ENCODE peak calls at places on chromosomes 7 and 10, in five cellular contexts. I, L, S, V and T are unnamed samples.

GRCh38 chr10:47412869-47413268 is 28.8 kb upstream of the ZNF488 start:
- DNase-seq in V (peak), L (no peak), S (no peak), I (no peak), T (no peak)

GRCh38 chr7:54946271-54946670 is 72.5 kb upstream of the EGFR start:
- DNase-seq in S (no peak), I (no peak), V (no peak), L (no peak), T (no peak)

GRCh38 chr7:155066417-155066950 is 3.6 kb upstream of the HTR5A start:
- DNase-seq in L (no peak), V (no peak), S (no peak), I (no peak), T (no peak)

GRCh38 chr10:119177708-119178370 is 773 bp downstream of the PRDX3 start:
- DNase-seq in S (no peak), V (peak), L (no peak), I (no peak), T (no peak)

GRCh38 chr10:124516181-124516580 is 54.6 kb downstream of the LHPP start:
- DNase-seq in V (no peak), I (no peak), S (no peak), L (no peak), T (no peak)

GRCh38 chr10:33920351-33920750 is 585.9 kb upstream of the NRP1 start:
- DNase-seq in V (no peak), S (no peak), L (no peak), I (no peak), T (no peak)

GRCh38 chr7:83648464-83649241 is at the start of gene SEMA3E:
- DNase-seq in L (no peak), V (no peak), S (no peak), I (no peak), T (peak)

GRCh38 chr7:29360633-29361625 is 166.4 kb downstream of the CHN2 start:
- DNase-seq in I (no peak), L (no peak), S (no peak), V (no peak), T (no peak)

GRCh38 chr7:46486264-46487206 is 565.5 kb upstream of the IGFBP3 start:
- DNase-seq in L (no peak), S (no peak), V (no peak), I (no peak), T (no peak)

GRCh38 chr10:60041489-60042133 is 135.3 kb upstream of the CCDC6 start:
- DNase-seq in S (no peak), V (no peak), I (no peak), L (no peak), T (no peak)

GRCh38 chr10:130179640-130180039 is 43.4 kb downstream of the GLRX3 start:
- DNase-seq in S (peak), V (peak), L (no peak), I (no peak), T (peak)

DNA sequence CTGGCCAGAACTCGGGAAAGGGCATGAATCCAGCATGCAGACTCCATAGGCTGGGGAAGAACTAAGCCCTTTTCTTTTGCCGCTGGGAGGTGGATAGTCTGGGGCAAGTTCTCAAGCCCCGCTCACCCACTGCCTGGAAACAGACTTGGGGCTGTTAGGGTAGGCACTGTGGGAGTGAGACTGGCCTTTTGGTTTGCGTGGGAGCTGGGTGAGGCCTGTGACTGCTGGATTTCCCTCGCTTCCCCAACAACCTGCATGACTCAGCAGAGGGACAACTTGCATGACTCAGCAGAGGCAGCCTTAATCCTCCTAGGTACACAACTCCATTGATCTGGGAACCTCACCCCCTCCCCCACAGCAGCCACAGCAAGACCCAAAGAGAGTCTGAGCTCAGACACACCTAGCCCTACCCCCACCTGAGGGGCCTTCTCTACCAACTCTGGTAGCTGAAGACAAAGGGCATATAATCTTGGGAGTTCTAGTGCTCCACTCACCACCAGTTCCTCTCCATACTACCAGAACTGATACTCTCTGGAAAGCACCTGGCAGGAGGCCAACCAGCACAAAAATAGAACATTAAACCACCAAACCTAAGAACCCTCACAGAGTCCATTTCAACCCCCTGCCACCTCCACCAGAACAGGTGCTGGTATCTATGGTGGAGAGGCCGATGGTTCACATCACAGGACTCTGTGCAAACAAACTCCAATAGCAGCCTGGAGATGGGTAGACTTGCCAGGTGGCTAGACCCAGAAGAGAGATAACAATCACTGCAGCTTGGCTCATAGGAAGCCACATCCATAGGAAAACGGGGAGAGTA is 81.4 kb upstream of the LAMB4 start:
- DNase-seq in V (peak), I (peak), L (peak), S (no peak), T (no peak)
- TF ChIP-seq FOXM1 in V (no peak), I (no peak), L (peak), S (no peak), T (no peak)

DNA sequence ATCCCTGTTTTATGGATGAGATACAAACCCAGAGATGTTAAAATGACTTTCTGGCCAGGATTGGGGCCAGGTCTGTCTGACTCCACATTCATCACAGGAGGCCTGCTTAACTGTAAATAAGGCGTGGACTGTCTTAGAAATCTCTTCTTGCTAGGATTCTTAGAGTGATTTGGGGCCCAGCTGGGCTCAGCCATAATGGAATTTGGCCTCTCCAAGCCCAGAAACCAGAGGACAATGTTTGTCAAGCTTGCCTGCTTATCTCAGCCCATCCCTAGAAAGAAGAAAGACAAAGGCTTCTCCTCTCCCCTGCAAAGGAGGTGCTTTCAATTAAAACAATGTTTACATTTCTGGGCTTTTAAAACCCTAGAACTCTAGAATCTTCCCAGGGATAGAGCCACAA is 2.9 kb downstream of the HABP2 start:
- DNase-seq in L (no peak), I (no peak), S (no peak), V (no peak), T (no peak)
- TF ChIP-seq FOXM1 in L (no peak), I (no peak), S (no peak), V (no peak), T (no peak)

DNA sequence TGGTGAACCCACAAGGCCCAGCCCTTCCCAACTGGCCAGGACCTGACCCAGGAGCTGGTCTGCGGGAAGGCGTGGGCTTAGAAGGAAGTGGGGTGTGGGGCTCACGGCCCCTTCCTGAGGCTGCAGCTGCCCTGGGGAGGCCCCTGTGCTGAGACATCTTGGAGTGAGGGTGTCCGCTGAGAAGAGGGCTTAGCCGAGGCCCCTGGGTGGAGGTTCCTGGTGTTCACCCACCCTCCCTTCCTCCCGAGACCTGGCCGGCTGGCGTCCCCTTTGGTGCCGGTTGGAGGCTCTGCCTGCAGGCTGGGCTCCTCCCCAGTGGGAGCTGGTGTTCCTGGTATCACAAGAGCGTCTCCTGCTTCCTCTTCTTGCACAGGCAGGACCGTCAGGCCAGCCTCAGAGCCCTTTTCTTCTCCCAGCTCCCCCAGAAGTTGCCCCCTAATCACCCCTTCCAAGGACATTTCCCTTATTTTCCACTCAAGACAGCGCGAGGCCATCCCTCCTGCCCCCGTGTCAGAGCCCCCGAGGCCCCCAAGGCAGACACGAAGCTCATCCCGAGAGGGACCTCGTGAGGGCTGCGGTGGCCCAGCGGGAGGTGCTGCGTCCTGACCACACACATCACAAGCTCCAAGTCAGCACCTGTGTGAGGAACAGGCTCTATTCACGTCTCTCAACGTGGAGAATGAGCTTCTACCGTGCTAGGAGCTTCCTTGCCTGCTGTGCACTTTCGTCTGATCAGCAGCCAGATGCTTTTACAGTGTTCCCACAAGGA is 25.1 kb upstream of the FAM20C start:
- DNase-seq in S (no peak), V (no peak), L (no peak), I (no peak), T (no peak)
- TF ChIP-seq FOXM1 in S (no peak), V (no peak), L (no peak), I (no peak), T (no peak)

DNA sequence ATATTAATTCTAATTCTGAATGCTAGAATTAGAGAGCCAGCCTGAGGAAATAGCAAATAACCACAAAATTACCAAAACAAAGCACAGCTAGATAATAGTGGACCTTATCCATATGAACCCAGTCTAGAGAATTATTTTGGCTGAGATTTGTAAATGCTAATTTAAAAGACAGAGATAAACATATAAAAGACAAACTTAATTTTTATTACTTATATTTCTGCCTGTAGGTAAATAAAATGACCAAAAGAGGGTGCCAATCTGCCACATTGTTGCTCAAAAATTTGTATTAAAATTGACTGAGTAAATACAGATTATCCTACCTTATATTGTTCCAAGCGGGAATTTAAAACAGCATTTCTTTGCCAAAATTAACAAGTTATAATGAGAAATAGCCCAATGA is 20.2 kb downstream of the RTKN2 start:
- DNase-seq in L (no peak), I (no peak), V (no peak), S (no peak), T (no peak)
- TF ChIP-seq FOXM1 in L (no peak), I (no peak), V (no peak), S (no peak), T (no peak)

GRCh38 chr7:74373536-74373935 is 80.2 kb upstream of the GTF2IRD1 start:
- DNase-seq in I (no peak), L (no peak), S (no peak), V (no peak), T (no peak)

GRCh38 chr7:74371381-74372059 is 82.2 kb upstream of the GTF2IRD1 start:
- DNase-seq in S (no peak), I (peak), V (no peak), L (no peak), T (no peak)

GRCh38 chr7:74375726-74376220 is 77.9 kb upstream of the GTF2IRD1 start:
- DNase-seq in L (no peak), I (no peak), V (no peak), S (peak), T (no peak)

GRCh38 chr7:74372060-74372408 is 81.7 kb upstream of the GTF2IRD1 start:
- DNase-seq in L (no peak), I (no peak), S (no peak), V (no peak), T (no peak)

GRCh38 chr7:74372511-74373111 is 81.1 kb upstream of the GTF2IRD1 start:
- DNase-seq in L (no peak), S (no peak), V (no peak), I (no peak), T (no peak)
- TF ChIP-seq FOXM1 in L (no peak), S (no peak), V (no peak), I (no peak), T (no peak)

GRCh38 chr7:135745702-135746312 is 2.8 kb downstream of the FAM180A start:
- DNase-seq in I (peak), V (no peak), L (no peak), S (no peak), T (no peak)
- TF ChIP-seq FOXM1 in I (no peak), V (no peak), L (no peak), S (no peak), T (no peak)